ENCODE peak calls at places on chromosome 14, in seven cellular contexts. D, K, X, P, T, I and U are unnamed samples.

GRCh38 chr14:45698462-45699134 is 445.6 kb upstream of the MIS18BP1 start:
- DNase-seq in D (no peak), K (no peak), X (no peak), P (peak; percentile 12), T (peak; percentile 51), I (no peak), U (no peak)

GRCh38 chr14:51868405-51868804 is 8.0 kb downstream of the GNG2 start:
- DNase-seq in D (no peak), K (no peak), X (no peak), P (no peak), T (no peak), I (no peak), U (no peak)

GRCh38 chr14:105072892-105073719 is 7.9 kb upstream of the GPR132 start:
- DNase-seq in D (no peak), K (no peak), X (no peak), P (no peak), T (no peak), I (no peak), U (no peak)

GRCh38 chr14:55802986-55803431 is 223.0 kb downstream of the KTN1 start:
- DNase-seq in D (peak; percentile 53), K (no peak), X (no peak), P (no peak), T (no peak), I (no peak), U (no peak)

GRCh38 chr14:61147369-61147897 is 133.7 kb downstream of the TMEM30B start:
- DNase-seq in D (peak; percentile 21), K (peak; percentile 83), X (no peak), P (no peak), T (no peak), I (no peak), U (no peak)

GRCh38 chr14:95227279-95227860 is 70.0 kb upstream of the DICER1 start:
- DNase-seq in D (peak; percentile 38), K (no peak), X (no peak), P (peak; percentile 37), T (peak; percentile 81), I (no peak), U (no peak)

GRCh38 chr14:36271939-36272907 is 48.2 kb downstream of the MBIP start:
- DNase-seq in D (peak; percentile 7), K (peak; percentile 38), X (no peak), P (no peak), T (no peak), I (no peak), U (peak; percentile 5)

GRCh38 chr14:77206877-77207389 is 25.3 kb downstream of the TMEM63C start:
- DNase-seq in D (no peak), K (no peak), X (no peak), P (peak; percentile 42), T (no peak), I (no peak), U (no peak)

GRCh38 chr14:36021030-36021422 is 155.5 kb downstream of the PTCSC3 start:
- DNase-seq in D (no peak), K (no peak), X (peak; percentile 30), P (no peak), T (no peak), I (no peak), U (no peak)

GRCh38 chr14:91398707-91399106 is 18.9 kb downstream of the CCDC88C start:
- DNase-seq in D (no peak), K (no peak), X (peak; percentile 43), P (peak; percentile 66), T (no peak), I (no peak), U (no peak)

GRCh38 chr14:101369916-101370592 is 191.2 kb upstream of the DIO3 start:
- DNase-seq in D (no peak), K (no peak), X (no peak), P (no peak), T (no peak), I (no peak), U (no peak)

GRCh38 chr14:77746064-77746463 is 14.9 kb downstream of the SNW1 start:
- DNase-seq in D (no peak), K (no peak), X (no peak), P (no peak), T (no peak), I (no peak), U (no peak)

GRCh38 chr14:44763356-44763755 is 198.4 kb downstream of the KLHL28 start:
- DNase-seq in D (no peak), K (no peak), X (no peak), P (no peak), T (no peak), I (no peak), U (no peak)

GRCh38 chr14:55138091-55138490 is 9.0 kb downstream of the LGALS3 start:
- DNase-seq in D (no peak), K (no peak), X (peak; percentile 22), P (no peak), T (no peak), I (no peak), U (no peak)

GRCh38 chr14:95507174-95507573 is 9.3 kb downstream of the SYNE3 start:
- DNase-seq in D (peak; percentile 96), K (no peak), X (no peak), P (peak; percentile 76), T (peak; percentile 85), I (peak; percentile 87), U (peak; percentile 96)

GRCh38 chr14:91875515-91876286 is 8.4 kb upstream of the TC2N start:
- DNase-seq in D (no peak), K (no peak), X (no peak), P (no peak), T (peak; percentile 67), I (no peak), U (no peak)

GRCh38 chr14:19874842-19875241 is at the start of gene OR4K2:
- DNase-seq in D (no peak), K (no peak), X (no peak), P (no peak), T (no peak), I (no peak), U (no peak)

GRCh38 chr14:62736004-62736403 is 309.3 kb downstream of the KCNH5 start:
- DNase-seq in D (no peak), K (no peak), X (no peak), P (no peak), T (no peak), I (no peak), U (no peak)

GRCh38 chr14:22168092-22168955 is 420.7 kb downstream of the DAD1 start:
- DNase-seq in D (peak; percentile 4), K (peak; percentile 22), X (no peak), P (no peak), T (no peak), I (no peak), U (no peak)

GRCh38 chr14:90583427-90583826 is 186.6 kb downstream of the CALM1 start:
- DNase-seq in D (no peak), K (no peak), X (no peak), P (no peak), T (no peak), I (no peak), U (no peak)

GRCh38 chr14:60196291-60196690 is 31.1 kb upstream of the DHRS7 start:
- DNase-seq in D (no peak), K (no peak), X (no peak), P (no peak), T (no peak), I (no peak), U (no peak)

GRCh38 chr14:49972199-49972671 is 79.4 kb downstream of the ARF6 start:
- DNase-seq in D (peak; percentile 66), K (peak; percentile 63), X (peak; percentile 51), P (no peak), T (peak; percentile 49), I (peak; percentile 67), U (peak; percentile 82)

GRCh38 chr14:68798621-68799020 is 5.8 kb upstream of the ZFP36L1 start:
- DNase-seq in D (no peak), K (no peak), X (no peak), P (no peak), T (no peak), I (no peak), U (no peak)
- TF ChIP-seq CTCF in D (no peak), K (no peak), X (no peak), P (no peak), T (no peak), I (no peak), U (no peak)

GRCh38 chr14:71933026-71933587 is 878 bp downstream of the RGS6 start:
- DNase-seq in D (no peak), K (peak; percentile 7), X (peak; percentile 60), P (no peak), T (no peak), I (no peak), U (no peak)
- H3K4me3 ChIP-seq in D (no peak overlapping the region), K (peak overlapping the region; percentile 36), X (peak overlapping the region; percentile 55), P (no peak overlapping the region), T (no peak overlapping the region), I (no peak overlapping the region), U (no peak overlapping the region)

DNA sequence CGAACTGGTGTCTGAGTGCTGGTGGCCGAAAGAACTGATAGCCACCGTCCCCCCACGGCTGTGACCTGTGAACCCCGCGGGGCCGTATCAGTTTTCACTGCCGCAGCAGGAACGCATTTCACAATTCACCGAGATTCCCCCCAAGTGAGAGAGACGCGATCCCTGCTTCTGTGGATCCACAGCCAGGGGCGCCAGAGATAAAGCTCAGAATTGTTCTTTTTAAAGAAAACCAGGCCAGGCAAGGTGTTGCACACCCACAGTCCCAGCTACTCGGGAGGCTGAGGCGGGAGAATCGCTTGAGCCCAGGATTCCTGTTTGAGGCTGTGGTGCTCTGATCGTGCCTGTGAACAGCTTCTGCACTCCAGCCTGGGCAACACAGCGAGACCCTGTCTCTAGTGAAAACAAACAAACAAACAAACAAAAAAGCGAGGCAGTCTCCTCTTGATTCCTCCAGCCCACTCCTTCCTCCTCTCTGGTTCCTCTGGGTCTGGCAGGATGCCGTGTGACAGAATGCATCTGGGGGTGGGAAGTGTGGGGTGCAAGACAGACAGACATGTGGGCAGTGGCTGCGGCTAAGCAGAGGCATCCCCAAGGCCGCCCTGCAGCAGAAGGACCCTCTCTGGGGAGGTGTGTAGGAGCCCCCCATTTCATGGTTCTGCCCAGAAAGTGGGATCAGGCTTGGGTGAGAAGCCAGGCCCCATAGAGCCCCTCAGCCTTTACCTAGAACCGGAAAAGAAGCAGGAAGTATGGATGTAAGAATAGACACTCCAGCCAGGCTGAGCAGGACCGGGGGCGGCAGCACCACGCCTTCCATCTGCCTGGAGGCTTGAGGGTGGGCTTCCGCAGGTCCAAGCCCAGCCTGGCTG is 39.2 kb upstream of the PPP1R13B start:
- DNase-seq in D (peak; percentile 33), K (peak; percentile 39), X (no peak), P (no peak), T (no peak), I (no peak), U (no peak)
- TF ChIP-seq CTCF in D (peak; percentile 52), K (peak; percentile 45), X (no peak), P (peak; percentile 35), T (no peak), I (no peak), U (peak; percentile 10)

DNA sequence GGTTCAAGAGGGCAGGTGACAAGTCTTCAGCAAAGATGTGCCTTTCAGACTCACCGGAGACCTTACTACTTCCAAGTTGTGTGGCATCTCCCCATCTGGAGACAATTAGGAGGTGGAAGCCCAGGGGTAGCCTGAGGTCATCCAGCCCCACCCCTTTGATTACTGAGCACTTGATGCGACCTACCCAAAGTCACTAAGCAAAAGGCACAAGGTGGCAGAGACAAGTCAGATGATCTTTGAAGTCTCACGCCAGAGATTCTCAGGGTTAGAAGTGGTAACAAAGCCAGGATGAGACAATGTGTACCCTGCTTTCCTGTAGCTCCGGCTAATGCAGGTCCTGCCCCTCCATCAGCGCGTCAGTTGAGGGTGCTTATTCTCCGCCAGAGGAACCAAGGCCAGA is 1.4 kb upstream of the FOXN3 start:
- DNase-seq in D (no peak), K (peak; percentile 17), X (no peak), P (peak; percentile 62), T (no peak), I (peak; percentile 53), U (no peak)
- H3K4me3 ChIP-seq in D (no peak overlapping the region), K (no peak overlapping the region), X (peak overlapping the region; percentile 88), P (no peak overlapping the region), T (no peak overlapping the region), I (no peak overlapping the region), U (no peak overlapping the region)